ENCODE peak calls at places on chromosome 9, in four cellular contexts. One of them, this sample, is unnamed.
A peak's percentile ranks its signal among the peaks of the same experiment; 100 is the strongest.

GRCh38 chr9:137367506-137368430 is 55.2 kb downstream of the EXD3 start:
- DNase-seq in HL-60: no peak
- DNase-seq in K562: no peak
- DNase-seq in GM12878: no peak
- DNase-seq in this sample: no peak

GRCh38 chr9:77807295-77807694 is 159.2 kb upstream of the GNA14 start:
- DNase-seq in K562: no peak
- DNase-seq in HL-60: no peak
- DNase-seq in GM12878: no peak
- DNase-seq in this sample: no peak

GRCh38 chr9:115135786-115136185 is 17.8 kb upstream of the TNC start:
- DNase-seq in GM12878: no peak
- DNase-seq in K562: no peak
- DNase-seq in HL-60: no peak
- DNase-seq in this sample: no peak

GRCh38 chr9:3997492-3997891 is 302.4 kb downstream of the GLIS3 start:
- DNase-seq in GM12878: no peak
- DNase-seq in HL-60: no peak
- DNase-seq in K562: no peak
- DNase-seq in this sample: no peak

GRCh38 chr9:37800631-37801286 is at the start of gene DCAF10:
- DNase-seq in GM12878: peak; percentile 40
- DNase-seq in K562: peak; percentile 94
- DNase-seq in HL-60: peak; percentile 76
- DNase-seq in this sample: peak; percentile 72

GRCh38 chr9:115127191-115127817 is 9.3 kb upstream of the TNC start:
- DNase-seq in GM12878: no peak
- DNase-seq in HL-60: no peak
- DNase-seq in K562: no peak
- DNase-seq in this sample: no peak

GRCh38 chr9:114737118-114737517 is 55.1 kb upstream of the TEX48 start:
- DNase-seq in GM12878: no peak
- DNase-seq in K562: no peak
- DNase-seq in HL-60: no peak
- DNase-seq in this sample: no peak

GRCh38 chr9:121645003-121645402 is 6.4 kb upstream of the DAB2IP start:
- DNase-seq in K562: no peak
- DNase-seq in GM12878: no peak
- DNase-seq in HL-60: no peak
- DNase-seq in this sample: no peak

GRCh38 chr9:90816690-90817089 is 15.1 kb downstream of the SYK start:
- DNase-seq in K562: no peak
- DNase-seq in HL-60: no peak
- DNase-seq in GM12878: no peak
- DNase-seq in this sample: no peak

GRCh38 chr9:86557063-86557766 is 203.0 kb upstream of the TUT7 start:
- DNase-seq in HL-60: no peak
- DNase-seq in GM12878: no peak
- DNase-seq in K562: no peak
- DNase-seq in this sample: no peak

GRCh38 chr9:5951686-5952211 is 61.1 kb downstream of the MLANA start:
- DNase-seq in GM12878: no peak
- DNase-seq in K562: no peak
- DNase-seq in HL-60: no peak
- DNase-seq in this sample: no peak

GRCh38 chr9:17082343-17082742 is 52.5 kb upstream of the CNTLN start:
- DNase-seq in GM12878: no peak
- DNase-seq in K562: no peak
- DNase-seq in HL-60: no peak
- DNase-seq in this sample: no peak

GRCh38 chr9:121954477-121955175 is 138.5 kb downstream of the TTLL11 start:
- DNase-seq in GM12878: no peak
- DNase-seq in K562: no peak
- DNase-seq in HL-60: no peak
- DNase-seq in this sample: no peak

GRCh38 chr9:120152295-120152694 is 427.7 kb downstream of the CDK5RAP2 start:
- DNase-seq in GM12878: no peak
- DNase-seq in HL-60: no peak
- DNase-seq in K562: peak; percentile 5
- DNase-seq in this sample: no peak

GRCh38 chr9:96741771-96742170 is 36.1 kb downstream of the ZNF510 start:
- DNase-seq in HL-60: no peak
- DNase-seq in K562: no peak
- DNase-seq in GM12878: no peak
- DNase-seq in this sample: no peak
- TF ChIP-seq SPI1 in HL-60: no peak
- TF ChIP-seq SPI1 in K562: no peak
- TF ChIP-seq SPI1 in GM12878: no peak
- TF ChIP-seq SPI1 in this sample: no peak

GRCh38 chr9:35673132-35673997 is at the start of gene CA9:
- DNase-seq in GM12878: no peak
- DNase-seq in K562: no peak
- DNase-seq in HL-60: no peak
- DNase-seq in this sample: no peak
- TF ChIP-seq POLR2AphosphoS5 in GM12878: no peak
- TF ChIP-seq POLR2AphosphoS5 in K562: no peak
- TF ChIP-seq POLR2AphosphoS5 in HL-60: no peak
- TF ChIP-seq POLR2AphosphoS5 in this sample: no peak

DNA sequence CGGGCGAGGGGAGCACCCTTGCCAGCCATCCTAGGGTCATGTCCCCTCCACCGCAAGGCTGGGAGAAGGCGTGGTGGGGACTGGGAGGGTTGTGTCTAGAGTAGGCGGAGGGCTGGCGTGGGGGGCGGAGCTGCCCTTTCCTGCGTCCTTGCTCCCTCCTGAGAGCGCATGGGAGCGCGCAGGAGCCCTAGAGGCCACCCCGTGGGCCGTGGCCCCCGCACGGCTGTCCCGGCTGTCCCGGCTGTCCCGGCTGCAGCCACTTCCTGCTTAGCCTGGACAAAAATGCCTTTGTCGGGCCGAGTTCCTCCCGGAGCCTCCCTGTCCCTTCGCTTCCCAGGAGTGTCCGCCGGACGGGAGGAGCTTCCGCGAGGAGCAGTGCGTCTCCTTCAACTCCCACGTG is 4.9 kb downstream of the ADAMTSL2 start:
- DNase-seq in GM12878: no peak
- DNase-seq in K562: peak; percentile 34
- DNase-seq in HL-60: no peak
- DNase-seq in this sample: no peak
- TF ChIP-seq SPI1 in GM12878: no peak
- TF ChIP-seq SPI1 in K562: no peak
- TF ChIP-seq SPI1 in HL-60: no peak
- TF ChIP-seq SPI1 in this sample: no peak

DNA sequence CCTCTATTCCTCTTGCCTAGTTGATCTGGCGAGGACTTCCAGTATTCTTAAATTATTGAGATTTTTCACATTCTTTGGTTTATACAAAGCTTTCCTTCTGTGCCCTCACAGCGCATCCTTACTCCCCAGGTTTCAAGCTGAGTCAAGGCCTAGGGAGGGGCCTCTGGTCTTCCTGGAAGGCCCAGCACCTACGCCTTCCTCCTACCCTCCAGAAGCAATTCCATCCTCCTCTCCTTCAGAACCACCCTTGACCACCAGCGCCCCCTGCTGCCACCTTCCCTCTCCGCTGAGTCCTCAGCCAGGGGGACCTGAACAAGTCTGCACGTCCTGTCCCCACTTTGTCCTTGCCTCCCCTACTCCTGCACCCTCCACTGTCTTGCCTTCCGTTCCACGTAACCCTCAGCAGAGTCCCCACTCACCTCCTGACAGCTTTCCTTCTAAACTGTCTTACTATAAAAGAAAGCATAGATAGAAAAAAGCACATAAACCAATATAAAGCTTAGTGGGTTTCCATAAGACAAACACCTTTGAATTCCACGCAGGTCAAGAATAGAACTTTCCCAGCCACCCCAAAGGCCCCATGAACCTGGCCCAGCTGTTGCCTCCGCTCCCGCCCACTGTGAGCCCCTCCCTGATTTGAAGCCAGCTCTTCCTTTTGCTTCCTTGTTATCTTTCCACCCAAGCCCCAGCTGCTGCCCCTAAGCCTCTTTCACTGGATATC is 63.0 kb upstream of the CTSL start:
- DNase-seq in K562: peak; percentile 84
- DNase-seq in GM12878: no peak
- DNase-seq in HL-60: peak; percentile 43
- DNase-seq in this sample: peak; percentile 46
- TF ChIP-seq POLR2AphosphoS5 in K562: no peak
- TF ChIP-seq POLR2AphosphoS5 in GM12878: no peak
- TF ChIP-seq POLR2AphosphoS5 in HL-60: no peak
- TF ChIP-seq POLR2AphosphoS5 in this sample: no peak

GRCh38 chr9:93673271-93673843 is 97.0 kb downstream of the PHF2 start:
- DNase-seq in HL-60: no peak
- DNase-seq in GM12878: no peak
- DNase-seq in K562: no peak
- DNase-seq in this sample: no peak
- TF ChIP-seq SPI1 in HL-60: no peak
- TF ChIP-seq SPI1 in GM12878: no peak
- TF ChIP-seq SPI1 in K562: no peak
- TF ChIP-seq SPI1 in this sample: no peak

GRCh38 chr9:95012902-95013301 is 286.4 kb downstream of the AOPEP start:
- DNase-seq in GM12878: no peak
- DNase-seq in K562: no peak
- DNase-seq in HL-60: no peak
- DNase-seq in this sample: no peak

GRCh38 chr9:95008151-95008771 is 281.8 kb downstream of the AOPEP start:
- DNase-seq in HL-60: no peak
- DNase-seq in GM12878: no peak
- DNase-seq in K562: no peak
- DNase-seq in this sample: no peak

GRCh38 chr9:95009459-95009858 is 283.0 kb downstream of the AOPEP start:
- DNase-seq in K562: no peak
- DNase-seq in HL-60: no peak
- DNase-seq in GM12878: no peak
- DNase-seq in this sample: no peak

GRCh38 chr9:95012035-95012708 is 285.7 kb downstream of the AOPEP start:
- DNase-seq in HL-60: no peak
- DNase-seq in GM12878: no peak
- DNase-seq in K562: no peak
- DNase-seq in this sample: no peak

GRCh38 chr9:95010431-95010838 is 283.9 kb downstream of the AOPEP start:
- DNase-seq in K562: no peak
- DNase-seq in HL-60: no peak
- DNase-seq in GM12878: no peak
- DNase-seq in this sample: no peak
- TF ChIP-seq POLR2AphosphoS5 in K562: no peak
- TF ChIP-seq POLR2AphosphoS5 in HL-60: no peak
- TF ChIP-seq POLR2AphosphoS5 in GM12878: no peak
- TF ChIP-seq POLR2AphosphoS5 in this sample: no peak

GRCh38 chr9:35749515-35750255 is 598 bp downstream of the RGP1 start:
- DNase-seq in K562: peak; percentile 54
- DNase-seq in HL-60: no peak
- DNase-seq in GM12878: no peak
- DNase-seq in this sample: peak; percentile 25
- TF ChIP-seq SPI1 in K562: no peak
- TF ChIP-seq SPI1 in HL-60: peak; percentile 29
- TF ChIP-seq SPI1 in GM12878: no peak
- TF ChIP-seq SPI1 in this sample: peak; percentile 25

DNA sequence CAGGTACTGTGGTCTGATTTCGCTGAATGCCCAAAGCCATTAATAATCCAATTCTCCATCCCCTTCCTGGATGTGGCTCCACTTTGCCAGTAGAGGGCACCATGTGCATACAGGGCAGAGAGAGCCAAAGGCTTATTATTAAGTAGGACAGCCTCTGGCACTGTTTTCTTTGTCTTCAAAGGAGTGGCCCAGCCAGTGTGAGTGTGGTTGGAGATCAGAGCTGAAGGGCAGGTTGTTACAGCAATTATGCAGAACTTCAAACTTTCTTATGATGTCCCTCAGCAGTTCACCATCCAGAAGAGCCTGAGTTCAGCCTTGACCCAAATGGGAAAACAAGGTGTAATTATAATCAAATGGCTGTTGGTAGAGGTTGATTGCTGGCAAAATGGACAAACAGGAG is 38.6 kb upstream of the CEMIP2 start:
- DNase-seq in HL-60: peak; percentile 33
- DNase-seq in K562: peak; percentile 57
- DNase-seq in GM12878: no peak
- DNase-seq in this sample: peak; percentile 28
- TF ChIP-seq POLR2AphosphoS5 in HL-60: no peak
- TF ChIP-seq POLR2AphosphoS5 in K562: no peak
- TF ChIP-seq POLR2AphosphoS5 in GM12878: no peak
- TF ChIP-seq POLR2AphosphoS5 in this sample: no peak